ENCODE peak calls at places on chromosomes 11 and 22, in six cellular contexts. Y is GM23248; F is activated effector memory CD4-positive, alpha-beta T cell treated with Interleukin-2 at 50 U/mL for 16 hours; T is NCI-H526 treated with DMSO at 0.1 percent for 48 hours; B is stimulated activated CD8-positive, alpha-beta memory T cell treated with anti-CD3 and anti-CD28 coated beads, Interleukin-4, amount 100 ng/mL, for 4 hours; O is germinal center. N is an unnamed sample.

GRCh38 chr22:42754658-42755057 is 34.0 kb upstream of the A4GALT start:
- DNase-seq in Y (peak), F (no peak), T (no peak), B (no peak), O (no peak), N (peak)

GRCh38 chr11:91188484-91188883 is 965.6 kb upstream of the CHORDC1 start:
- DNase-seq in Y (no peak), F (no peak), T (no peak), B (no peak), O (no peak), N (no peak)

GRCh38 chr22:46734830-46735453 is 3.1 kb downstream of the CERK start:
- DNase-seq in Y (no peak), F (peak), T (peak), B (no peak), O (peak), N (no peak)

GRCh38 chr11:64888761-64889511 is 10.5 kb upstream of the EHD1 start:
- DNase-seq in Y (no peak), F (no peak), T (no peak), B (no peak), O (no peak), N (no peak)

GRCh38 chr11:12792590-12792989 is 118.4 kb downstream of the TEAD1 start:
- DNase-seq in Y (peak), F (no peak), T (no peak), B (no peak), O (no peak), N (peak)

GRCh38 chr11:102620858-102621561 is 4.1 kb downstream of the MMP20 start:
- DNase-seq in Y (peak), F (no peak), T (no peak), B (no peak), O (no peak), N (peak)

GRCh38 chr11:61307354-61307753 is 12.2 kb upstream of the VWCE start:
- DNase-seq in Y (no peak), F (no peak), T (no peak), B (no peak), O (no peak), N (no peak)

GRCh38 chr11:67287355-67288197 is 1.5 kb upstream of the ANKRD13D start:
- DNase-seq in Y (no peak), F (no peak), T (no peak), B (no peak), O (no peak), N (no peak)

GRCh38 chr11:74319139-74319538 is 7.7 kb upstream of the P4HA3 start:
- DNase-seq in Y (peak), F (no peak), T (no peak), B (no peak), O (no peak), N (peak)

GRCh38 chr11:65435330-65435931 is 12.8 kb downstream of the NEAT1 start:
- DNase-seq in Y (peak), F (no peak), T (no peak), B (no peak), O (no peak), N (peak)

GRCh38 chr22:32327596-32328171 is 30.0 kb upstream of the RFPL3 start:
- DNase-seq in Y (no peak), F (no peak), T (no peak), B (no peak), O (no peak), N (no peak)

GRCh38 chr22:49672013-49672516 is 155.6 kb downstream of the BRD1 start:
- DNase-seq in Y (no peak), F (no peak), T (no peak), B (no peak), O (no peak), N (no peak)

GRCh38 chr11:116162541-116163230 is 610.1 kb downstream of the BUD13 start:
- DNase-seq in Y (no peak), F (no peak), T (peak), B (no peak), O (no peak), N (peak)

GRCh38 chr11:65574147-65574962 is 1.5 kb upstream of the EHBP1L1 start:
- DNase-seq in Y (peak), F (peak), T (peak), B (peak), O (peak), N (peak)

GRCh38 chr11:36142439-36142838 is 146.8 kb downstream of the COMMD9 start:
- DNase-seq in Y (no peak), F (no peak), T (no peak), B (no peak), O (no peak), N (no peak)

GRCh38 chr11:126284829-126285228 is 1.9 kb downstream of the TIRAP start:
- DNase-seq in Y (peak), F (peak), T (peak), B (peak), O (no peak), N (peak)

GRCh38 chr11:2713721-2714462 is 14.1 kb upstream of the KCNQ1OT1 start:
- DNase-seq in Y (no peak), F (no peak), T (no peak), B (no peak), O (no peak), N (no peak)

GRCh38 chr22:45838257-45838891 is 138.6 kb downstream of the WNT7B start:
- DNase-seq in Y (no peak), F (no peak), T (no peak), B (no peak), O (no peak), N (no peak)

GRCh38 chr11:43974830-43975229 is 32.4 kb downstream of the C11orf96 start:
- DNase-seq in Y (no peak), F (no peak), T (no peak), B (no peak), O (no peak), N (no peak)

GRCh38 chr22:19722175-19722914 is 994 bp upstream of the GP1BB start:
- DNase-seq in Y (no peak), F (no peak), T (no peak), B (no peak), O (no peak), N (no peak)

GRCh38 chr11:69912911-69913451 is 93.8 kb upstream of the FGF3 start:
- DNase-seq in Y (peak), F (no peak), T (no peak), B (no peak), O (no peak), N (peak)